ENCODE peak calls at places on chromosome 2, in eight cellular contexts. J is sigmoid colon, E is right lobe of liver, N is GM12878, W is ovary, Z is A549, H is Peyer's patch, I is tibial nerve. A is an unnamed sample. For H3K9me3, the result is how much of the 10 kb centered on the place peaks cover.

GRCh38 chr2:105521176-105521575 is 122.3 kb upstream of the FHL2 start:
- DNase-seq in J (no peak), E (no peak), N (no peak), W (no peak), Z (peak), H (no peak), I (no peak), A (no peak)

GRCh38 chr2:19942199-19942598 is 40.4 kb upstream of the TTC32 start:
- DNase-seq in J (no peak), E (no peak), N (no peak), W (no peak), Z (no peak), H (no peak), I (no peak), A (no peak)

GRCh38 chr2:10529611-10530010 is 81.5 kb upstream of the ODC1 start:
- DNase-seq in J (peak), E (no peak), N (no peak), W (no peak), Z (no peak), H (peak), I (no peak), A (no peak)

GRCh38 chr2:101921319-101921960 is 70.3 kb upstream of the IL1R2 start:
- DNase-seq in J (no peak), E (no peak), N (no peak), W (no peak), Z (no peak), H (no peak), I (no peak), A (peak)

GRCh38 chr2:72828840-72829507 is 3.1 kb upstream of the EXOC6B start:
- DNase-seq in J (no peak), E (no peak), N (no peak), W (no peak), Z (no peak), H (no peak), I (no peak), A (no peak)

GRCh38 chr2:42835577-42836371 is 43.4 kb upstream of the HAAO start:
- DNase-seq in J (peak), E (no peak), N (no peak), W (no peak), Z (peak), H (peak), I (peak), A (peak)

GRCh38 chr2:189580267-189580661 is 322 bp downstream of the SLC40A1 start:
- DNase-seq in J (peak), E (peak), N (no peak), W (peak), Z (no peak), H (peak), I (no peak), A (peak)

GRCh38 chr2:36403675-36404230 is 48.2 kb downstream of the CRIM1 start:
- DNase-seq in J (no peak), E (no peak), N (no peak), W (no peak), Z (peak), H (no peak), I (no peak), A (no peak)

GRCh38 chr2:152155209-152155608 is 20.4 kb downstream of the STAM2 start:
- DNase-seq in J (no peak), E (no peak), N (no peak), W (no peak), Z (peak), H (no peak), I (no peak), A (no peak)

GRCh38 chr2:41937464-41937861 is 110.4 kb upstream of the PKDCC start:
- DNase-seq in J (no peak), E (no peak), N (no peak), W (no peak), Z (no peak), H (no peak), I (no peak), A (no peak)

GRCh38 chr2:39778775-39779751 is at the start of gene THUMPD2:
- DNase-seq in J (peak), E (peak), N (no peak), W (peak), Z (peak), H (peak), I (peak), A (peak)

GRCh38 chr2:120066708-120067547 is 54.1 kb downstream of the EPB41L5 start:
- DNase-seq in J (no peak), E (no peak), N (no peak), W (no peak), Z (peak), H (no peak), I (no peak), A (no peak)

GRCh38 chr2:11580697-11581096 is 46.9 kb downstream of the GREB1 start:
- DNase-seq in J (no peak), E (no peak), N (no peak), W (peak), Z (no peak), H (no peak), I (no peak), A (no peak)

GRCh38 chr2:101697794-101698418 is 399 bp downstream of the MAP4K4 start:
- DNase-seq in J (no peak), E (peak), N (no peak), W (peak), Z (no peak), H (no peak), I (no peak), A (peak)

GRCh38 chr2:16282511-16282910 is 342.2 kb downstream of the MYCN start:
- DNase-seq in J (no peak), E (no peak), N (no peak), W (no peak), Z (no peak), H (no peak), I (no peak), A (no peak)

GRCh38 chr2:16279641-16280040 is 339.3 kb downstream of the MYCN start:
- DNase-seq in J (no peak), E (no peak), N (no peak), W (no peak), Z (no peak), H (no peak), I (no peak), A (no peak)

GRCh38 chr2:16280081-16280480 is 339.7 kb downstream of the MYCN start:
- DNase-seq in J (no peak), E (no peak), N (no peak), W (no peak), Z (no peak), H (no peak), I (no peak), A (no peak)

GRCh38 chr2:16283071-16283850 is 342.9 kb downstream of the MYCN start:
- DNase-seq in J (no peak), E (no peak), N (no peak), W (no peak), Z (no peak), H (no peak), I (no peak), A (no peak)

GRCh38 chr2:16281451-16282330 is 341.3 kb downstream of the MYCN start:
- DNase-seq in J (no peak), E (no peak), N (no peak), W (no peak), Z (peak), H (no peak), I (peak), A (peak)
- H3K9me3 ChIP-seq in J (under half), E (under half), N (under half), W (under half), Z (under half), H (under half), I (under half), A (under half)

DNA sequence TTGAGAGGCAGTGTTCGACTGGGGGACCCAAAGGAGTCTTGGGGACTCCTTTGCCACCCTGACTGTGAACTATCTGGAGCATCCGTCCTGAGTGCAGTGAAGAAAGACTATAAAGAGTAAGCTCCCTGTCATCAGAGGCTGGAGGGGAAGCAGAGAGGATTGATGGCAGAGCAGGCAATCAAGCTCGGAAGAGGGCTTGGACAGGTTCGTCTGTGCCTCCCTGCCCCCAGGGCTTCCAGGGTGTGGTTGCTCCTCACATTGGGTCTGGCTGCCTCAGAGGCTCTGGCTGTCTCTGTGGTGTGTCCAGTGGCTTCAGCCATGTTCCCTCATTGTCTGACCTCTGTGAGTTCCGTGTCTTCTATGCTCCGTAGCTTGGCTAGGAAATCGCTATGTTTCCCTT is 13.8 kb upstream of the EN1 start:
- DNase-seq in J (no peak), E (no peak), N (no peak), W (no peak), Z (no peak), H (no peak), I (no peak), A (no peak)
- H3K4me3 ChIP-seq in J (no peak), E (no peak), N (no peak), W (no peak), Z (no peak), H (no peak), I (no peak), A (no peak)

GRCh38 chr2:44713170-44713569 is 228.3 kb upstream of the SIX3 start:
- DNase-seq in J (no peak), E (no peak), N (peak), W (no peak), Z (no peak), H (peak), I (no peak), A (no peak)
- TF ChIP-seq POLR2A in J (no peak), E (no peak), N (no peak), W (no peak), Z (no peak), H (no peak), I (no peak), A (no peak)

DNA sequence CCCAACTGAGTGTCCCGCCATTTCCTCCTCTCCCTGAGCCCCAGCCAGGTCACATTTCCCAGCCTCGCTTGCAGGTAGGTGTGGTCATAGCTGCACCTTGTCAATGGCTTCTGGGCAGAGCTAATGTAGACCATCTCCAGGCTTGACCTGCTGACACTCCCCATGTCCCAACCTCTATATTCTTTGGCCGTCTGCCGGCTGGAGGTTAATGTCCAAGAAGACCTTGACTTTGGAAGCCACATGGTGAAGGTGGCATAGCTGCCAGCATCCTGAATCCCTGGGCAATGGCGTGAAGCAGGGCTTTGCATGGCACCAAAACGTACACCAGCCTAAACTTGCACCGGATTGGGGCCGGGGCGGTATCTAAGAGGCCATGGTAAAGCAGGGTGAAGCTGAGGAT is 88.3 kb downstream of the SPP2 start:
- DNase-seq in J (no peak), E (peak), N (no peak), W (no peak), Z (no peak), H (no peak), I (no peak), A (no peak)
- H3K9me3 ChIP-seq in J (under half), E (under half), N (under half), W (under half), Z (under half), H (under half), I (under half), A (under half)

DNA sequence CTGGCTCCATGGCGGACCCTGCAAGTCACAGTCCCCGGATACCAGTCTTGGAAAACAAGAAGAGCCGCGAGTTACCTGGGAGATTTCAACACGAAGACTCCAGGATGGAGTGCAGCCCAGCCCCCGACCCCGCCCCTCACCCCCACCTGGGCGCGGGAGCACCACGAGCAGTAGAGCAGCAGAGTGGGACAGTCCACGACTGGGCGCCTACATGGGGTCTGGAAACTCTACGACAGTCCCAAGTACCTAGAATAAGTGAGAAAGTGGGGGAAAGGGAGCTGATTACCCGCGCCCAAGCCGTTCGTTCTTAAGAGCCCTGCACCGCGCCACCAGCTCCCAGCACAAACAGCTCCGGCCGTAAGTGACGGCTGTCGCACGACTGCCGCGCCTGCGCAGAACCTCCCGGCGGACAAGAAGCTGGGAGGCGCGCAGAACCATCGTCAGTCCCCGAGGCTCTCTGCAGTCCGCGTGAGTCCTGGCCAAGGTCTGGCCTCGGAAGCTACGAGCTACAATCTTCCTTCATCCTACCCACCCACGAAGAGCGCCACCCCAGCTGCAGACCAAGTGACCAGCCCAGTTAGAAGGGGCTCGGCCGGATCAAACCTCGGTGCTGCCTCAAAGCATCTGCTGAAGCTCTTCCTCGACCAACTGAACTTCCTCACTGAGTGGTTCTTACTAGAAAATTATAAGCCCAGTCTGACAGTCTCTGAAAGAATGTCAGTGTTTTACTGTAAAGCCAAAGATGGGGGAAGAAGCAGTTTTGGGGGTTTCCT is at the start of gene DPY30:
- DNase-seq in J (peak), E (peak), N (peak), W (peak), Z (peak), H (peak), I (peak), A (peak)
- H3K4me3 ChIP-seq in J (peak), E (peak), N (peak), W (peak), Z (peak), H (peak), I (peak), A (peak)

GRCh38 chr2:178480227-178481181 is at the start of gene PLEKHA3:
- DNase-seq in J (peak), E (peak), N (peak), W (peak), Z (peak), H (peak), I (peak), A (peak)
- TF ChIP-seq POLR2A in J (peak), E (peak), N (peak), W (peak), Z (peak), H (peak), I (peak), A (peak)

GRCh38 chr2:81299841-81300240 is 995.3 kb upstream of the LRRTM1 start:
- DNase-seq in J (no peak), E (no peak), N (no peak), W (no peak), Z (no peak), H (no peak), I (no peak), A (no peak)
- H3K9me3 ChIP-seq in J (under half), E (under half), N (under half), W (under half), Z (under half), H (under half), I (under half), A (under half)